ENCODE peak calls at places on chromosomes 2 and 18, in nine cellular contexts. F is OCI-LY7; V is GM12878; G is nephron progenitor cell; H is heart right ventricle; D is fibroblast of mammary gland; M is ascending aorta; J is CD4-positive, alpha-beta T cell; Q is cardiac muscle cell. X is an unnamed sample.

GRCh38 chr18:40437517-40437916 is 1517.5 kb upstream of the PIK3C3 start:
- DNase-seq in Q (peak), H (peak), F (no peak), J (no peak), G (no peak), V (no peak), D (no peak), M (no peak), X (no peak)

GRCh38 chr2:235774153-235774552 is 280.3 kb downstream of the AGAP1 start:
- DNase-seq in J (no peak), F (no peak), M (no peak), G (no peak), Q (no peak), H (no peak), V (no peak), D (no peak), X (no peak)

GRCh38 chr18:75858754-75859153 is 431.3 kb upstream of the SMIM21 start:
- DNase-seq in M (no peak), V (no peak), Q (no peak), D (no peak), F (no peak), J (no peak), G (no peak), H (no peak), X (no peak)

GRCh38 chr2:2648094-2648493 is 317.0 kb upstream of the MYT1L start:
- DNase-seq in V (no peak), H (no peak), J (no peak), M (no peak), D (no peak), Q (no peak), F (no peak), G (no peak), X (no peak)

GRCh38 chr2:29817846-29818680 is 103.3 kb downstream of the ALK start:
- DNase-seq in M (no peak), J (no peak), H (no peak), Q (no peak), V (no peak), G (no peak), F (no peak), D (no peak), X (no peak)

GRCh38 chr18:43662657-43663056 is 385.4 kb upstream of the SYT4 start:
- DNase-seq in J (no peak), Q (peak), F (no peak), H (no peak), V (no peak), D (peak), M (no peak), G (no peak), X (no peak)

GRCh38 chr2:216372761-216373291 is 543 bp upstream of the MARCHF4 start:
- DNase-seq in H (no peak), V (no peak), J (no peak), D (peak), F (no peak), Q (no peak), G (no peak), M (no peak), X (no peak)

GRCh38 chr2:218873359-218874194 is 7.1 kb upstream of the WNT10A start:
- DNase-seq in M (no peak), V (no peak), H (no peak), F (no peak), G (peak), Q (peak), D (no peak), J (no peak), X (no peak)

GRCh38 chr2:227772197-227772661 is 26.5 kb downstream of the SCYGR8 start:
- DNase-seq in F (no peak), V (no peak), D (no peak), M (no peak), H (no peak), J (no peak), Q (no peak), G (no peak), X (no peak)

GRCh38 chr2:99555410-99555809 is 65.6 kb upstream of the REV1 start:
- DNase-seq in V (no peak), Q (no peak), M (no peak), D (no peak), F (no peak), J (no peak), H (no peak), G (no peak), X (no peak)

GRCh38 chr18:70289351-70290330 is 796 bp downstream of the SOCS6 start:
- DNase-seq in H (peak), J (no peak), V (no peak), G (peak), M (no peak), Q (peak), D (no peak), F (no peak), X (peak)

GRCh38 chr2:58540680-58541079 is 299.6 kb upstream of the FANCL start:
- DNase-seq in G (no peak), Q (peak), H (no peak), F (no peak), M (no peak), V (no peak), D (no peak), J (no peak), X (no peak)

GRCh38 chr18:35695803-35696202 is 114.3 kb downstream of the GALNT1 start:
- DNase-seq in V (no peak), D (no peak), F (no peak), Q (no peak), H (peak), J (no peak), M (no peak), G (no peak), X (no peak)

GRCh38 chr2:177334940-177335543 is 57.5 kb upstream of the AGPS start:
- DNase-seq in H (no peak), F (peak), M (no peak), Q (peak), D (peak), J (peak), G (peak), V (no peak), X (peak)

GRCh38 chr18:72114801-72115594 is 429.1 kb downstream of the CBLN2 start:
- DNase-seq in V (no peak), Q (no peak), F (no peak), M (no peak), D (no peak), J (no peak), G (no peak), H (no peak), X (no peak)

GRCh38 chr2:40458271-40458794 is 6.4 kb upstream of the SLC8A1 start:
- DNase-seq in Q (peak), J (no peak), G (no peak), F (no peak), M (no peak), V (no peak), H (no peak), D (no peak), X (no peak)

GRCh38 chr2:18752667-18753422 is 163.5 kb upstream of the NT5C1B start:
- DNase-seq in M (no peak), F (peak), G (no peak), D (peak), V (no peak), Q (no peak), H (no peak), J (no peak), X (no peak)

GRCh38 chr2:9140570-9141378 is 65.8 kb upstream of the ASAP2 start:
- DNase-seq in Q (no peak), D (no peak), V (no peak), F (peak), H (no peak), J (no peak), M (no peak), G (peak), X (no peak)

GRCh38 chr2:33577660-33578059 is 21.4 kb downstream of the FAM98A start:
- DNase-seq in H (no peak), D (peak), F (no peak), V (no peak), J (no peak), Q (no peak), M (no peak), G (no peak), X (no peak)

GRCh38 chr18:49527631-49528327 is 34.1 kb upstream of the LIPG start:
- DNase-seq in V (no peak), F (no peak), Q (no peak), G (no peak), J (no peak), M (no peak), D (no peak), H (no peak), X (no peak)

GRCh38 chr2:228675042-228675441 is 493.6 kb upstream of the SPHKAP start:
- DNase-seq in F (no peak), J (no peak), G (no peak), V (no peak), H (no peak), M (no peak), Q (no peak), D (peak), X (no peak)

GRCh38 chr2:20643060-20643459 is 7.8 kb downstream of the HS1BP3 start:
- DNase-seq in G (no peak), M (no peak), Q (no peak), V (no peak), H (no peak), D (no peak), F (no peak), J (no peak), X (no peak)

GRCh38 chr18:70284976-70285610 is 3.8 kb upstream of the SOCS6 start:
- DNase-seq in G (no peak), H (no peak), V (no peak), M (no peak), Q (no peak), D (no peak), F (no peak), J (no peak), X (no peak)

GRCh38 chr18:50967714-50968661 is at the start of gene ELAC1:
- DNase-seq in D (peak), V (peak), F (peak), Q (peak), M (peak), H (peak), G (peak), J (peak), X (peak)
- TF ChIP-seq CTCF in D (no peak), V (no peak), F (no peak), Q (no peak), M (no peak), H (no peak), G (no peak), J (no peak), X (peak)

DNA sequence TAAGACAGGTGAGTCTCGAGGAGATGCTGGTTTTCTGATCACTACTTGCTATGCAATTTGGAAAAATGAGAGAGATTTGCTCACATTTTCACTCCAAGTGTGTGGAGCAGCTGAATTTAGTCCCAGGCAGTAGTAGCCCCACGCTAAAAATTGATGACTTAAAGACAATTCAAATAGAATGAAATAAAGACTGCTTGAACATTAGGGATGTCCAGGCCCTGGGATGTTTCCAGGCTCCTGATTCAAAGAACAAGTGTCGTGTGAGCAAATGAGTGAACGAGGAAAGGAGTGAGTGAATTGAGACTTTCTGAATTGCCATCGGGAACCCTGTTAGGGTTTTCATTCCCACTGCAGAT is 37.3 kb upstream of the MRPL19 start:
- DNase-seq in V (no peak), D (no peak), F (no peak), J (no peak), H (no peak), Q (no peak), G (no peak), M (no peak), X (no peak)
- TF ChIP-seq CTCF in V (no peak), D (no peak), F (peak), J (peak), H (no peak), Q (no peak), G (peak), M (no peak), X (peak)

GRCh38 chr2:202378001-202378400 is 1.9 kb downstream of the BMPR2 start:
- DNase-seq in J (no peak), Q (no peak), G (no peak), F (no peak), V (no peak), D (peak), H (no peak), M (no peak), X (no peak)

GRCh38 chr2:202375006-202375610 is 1.0 kb upstream of the BMPR2 start:
- DNase-seq in D (peak), H (peak), M (no peak), G (peak), V (no peak), F (no peak), J (peak), Q (peak), X (peak)

GRCh38 chr2:202375611-202376408 is at the start of gene BMPR2:
- DNase-seq in G (peak), D (peak), M (peak), Q (peak), H (peak), F (peak), J (peak), V (no peak), X (peak)

GRCh38 chr2:202377308-202377736 is 1.2 kb downstream of the BMPR2 start:
- DNase-seq in M (no peak), F (peak), Q (peak), H (peak), V (no peak), G (peak), J (no peak), D (peak), X (peak)

GRCh38 chr2:202376460-202377307 is 557 bp downstream of the BMPR2 start:
- DNase-seq in F (peak), G (peak), M (no peak), J (no peak), Q (no peak), V (no peak), D (peak), H (peak), X (peak)
- TF ChIP-seq CTCF in F (no peak), G (no peak), M (no peak), J (no peak), Q (no peak), V (no peak), D (no peak), H (no peak), X (no peak)

DNA sequence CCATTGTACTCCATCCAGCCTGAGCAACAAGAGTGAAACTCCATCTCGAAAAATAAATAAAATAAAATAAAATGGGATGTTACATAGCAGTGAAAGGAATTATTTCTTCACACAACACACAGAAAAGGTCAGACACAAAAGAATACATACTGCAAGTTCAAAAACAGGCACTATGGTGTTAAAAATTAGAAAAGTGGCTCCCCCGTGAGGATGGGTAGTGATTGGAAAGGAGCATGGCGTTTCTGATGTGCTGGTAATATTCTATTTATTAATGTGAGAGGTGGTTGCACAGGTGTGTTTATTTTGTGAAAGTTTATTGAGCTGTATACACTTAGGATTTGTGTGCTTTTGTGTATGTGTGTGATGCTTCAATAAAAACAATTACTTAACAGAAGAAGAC is 22.9 kb upstream of the RAB10 start:
- DNase-seq in H (no peak), M (no peak), J (no peak), V (no peak), G (no peak), F (no peak), D (no peak), Q (no peak), X (no peak)
- TF ChIP-seq CTCF in H (no peak), M (no peak), J (no peak), V (no peak), G (no peak), F (peak), D (no peak), Q (no peak), X (no peak)

GRCh38 chr2:72027426-72028161 is 120.1 kb downstream of the CYP26B1 start:
- DNase-seq in D (peak), J (no peak), F (no peak), H (no peak), M (no peak), G (no peak), V (no peak), Q (no peak), X (peak)
- TF ChIP-seq CTCF in D (no peak), J (no peak), F (no peak), H (no peak), M (no peak), G (no peak), V (no peak), Q (no peak), X (no peak)

GRCh38 chr2:151946856-151947523 is 118.8 kb upstream of the ARL5A start:
- DNase-seq in J (no peak), M (no peak), G (peak), Q (peak), D (peak), V (no peak), H (no peak), F (peak), X (peak)
- TF ChIP-seq CTCF in J (peak), M (peak), G (peak), Q (peak), D (peak), V (peak), H (peak), F (peak), X (peak)

X was measured in neural crest cell.